ENCODE peak calls at places on chromosomes 11 and 22, in seven cellular contexts. One of them, this sample, is unnamed.

GRCh38 chr11:61021661-61022212 is 50.3 kb downstream of the CD6 start:
- DNase-seq in right lobe of liver: no peak
- DNase-seq in tibial artery: no peak
- DNase-seq in kidney: no peak
- DNase-seq in fibroblast of mammary gland: no peak
- DNase-seq in stomach: peak
- DNase-seq in pancreas: peak
- DNase-seq in this sample: no peak

GRCh38 chr11:10908215-10908990 is 50.5 kb upstream of the ZBED5 start:
- DNase-seq in tibial artery: no peak
- DNase-seq in stomach: no peak
- DNase-seq in pancreas: no peak
- DNase-seq in kidney: no peak
- DNase-seq in fibroblast of mammary gland: peak
- DNase-seq in right lobe of liver: no peak
- DNase-seq in this sample: no peak

GRCh38 chr11:112421854-112422253 is 161.2 kb upstream of the PLET1 start:
- DNase-seq in right lobe of liver: no peak
- DNase-seq in pancreas: no peak
- DNase-seq in kidney: no peak
- DNase-seq in stomach: no peak
- DNase-seq in fibroblast of mammary gland: no peak
- DNase-seq in tibial artery: no peak
- DNase-seq in this sample: no peak

GRCh38 chr11:115644846-115645245 is 140.6 kb upstream of the CADM1 start:
- DNase-seq in pancreas: no peak
- DNase-seq in kidney: no peak
- DNase-seq in right lobe of liver: no peak
- DNase-seq in fibroblast of mammary gland: no peak
- DNase-seq in tibial artery: no peak
- DNase-seq in stomach: no peak
- DNase-seq in this sample: no peak

GRCh38 chr11:777288-778255 is at the start of gene GATD1:
- DNase-seq in right lobe of liver: peak
- DNase-seq in tibial artery: peak
- DNase-seq in stomach: peak
- DNase-seq in kidney: peak
- DNase-seq in pancreas: peak
- DNase-seq in fibroblast of mammary gland: peak
- DNase-seq in this sample: peak

GRCh38 chr11:44531116-44531504 is 34.4 kb upstream of the CD82 start:
- DNase-seq in kidney: no peak
- DNase-seq in fibroblast of mammary gland: no peak
- DNase-seq in tibial artery: no peak
- DNase-seq in pancreas: no peak
- DNase-seq in right lobe of liver: no peak
- DNase-seq in stomach: no peak
- DNase-seq in this sample: no peak

GRCh38 chr11:5300246-5300645 is 1.5 kb downstream of the OR51B4 start:
- DNase-seq in fibroblast of mammary gland: no peak
- DNase-seq in tibial artery: no peak
- DNase-seq in stomach: no peak
- DNase-seq in pancreas: no peak
- DNase-seq in kidney: no peak
- DNase-seq in right lobe of liver: no peak
- DNase-seq in this sample: no peak

GRCh38 chr11:19436932-19437331 is 196.2 kb upstream of the E2F8 start:
- DNase-seq in right lobe of liver: no peak
- DNase-seq in stomach: no peak
- DNase-seq in fibroblast of mammary gland: no peak
- DNase-seq in kidney: no peak
- DNase-seq in tibial artery: no peak
- DNase-seq in pancreas: no peak
- DNase-seq in this sample: no peak

GRCh38 chr11:102521121-102521520 is 9.4 kb downstream of the MMP7 start:
- DNase-seq in fibroblast of mammary gland: no peak
- DNase-seq in kidney: no peak
- DNase-seq in right lobe of liver: no peak
- DNase-seq in tibial artery: no peak
- DNase-seq in pancreas: no peak
- DNase-seq in stomach: no peak
- DNase-seq in this sample: no peak

GRCh38 chr11:102517670-102518069 is 12.9 kb downstream of the MMP7 start:
- DNase-seq in stomach: no peak
- DNase-seq in tibial artery: no peak
- DNase-seq in fibroblast of mammary gland: no peak
- DNase-seq in pancreas: no peak
- DNase-seq in right lobe of liver: no peak
- DNase-seq in kidney: no peak
- DNase-seq in this sample: no peak

GRCh38 chr11:102516179-102516578 is 14.4 kb downstream of the MMP7 start:
- DNase-seq in stomach: no peak
- DNase-seq in kidney: no peak
- DNase-seq in fibroblast of mammary gland: no peak
- DNase-seq in pancreas: no peak
- DNase-seq in tibial artery: no peak
- DNase-seq in right lobe of liver: no peak
- DNase-seq in this sample: no peak

GRCh38 chr11:102520514-102520913 is 10.0 kb downstream of the MMP7 start:
- DNase-seq in kidney: no peak
- DNase-seq in pancreas: no peak
- DNase-seq in right lobe of liver: no peak
- DNase-seq in tibial artery: no peak
- DNase-seq in stomach: no peak
- DNase-seq in fibroblast of mammary gland: no peak
- DNase-seq in this sample: no peak

DNA sequence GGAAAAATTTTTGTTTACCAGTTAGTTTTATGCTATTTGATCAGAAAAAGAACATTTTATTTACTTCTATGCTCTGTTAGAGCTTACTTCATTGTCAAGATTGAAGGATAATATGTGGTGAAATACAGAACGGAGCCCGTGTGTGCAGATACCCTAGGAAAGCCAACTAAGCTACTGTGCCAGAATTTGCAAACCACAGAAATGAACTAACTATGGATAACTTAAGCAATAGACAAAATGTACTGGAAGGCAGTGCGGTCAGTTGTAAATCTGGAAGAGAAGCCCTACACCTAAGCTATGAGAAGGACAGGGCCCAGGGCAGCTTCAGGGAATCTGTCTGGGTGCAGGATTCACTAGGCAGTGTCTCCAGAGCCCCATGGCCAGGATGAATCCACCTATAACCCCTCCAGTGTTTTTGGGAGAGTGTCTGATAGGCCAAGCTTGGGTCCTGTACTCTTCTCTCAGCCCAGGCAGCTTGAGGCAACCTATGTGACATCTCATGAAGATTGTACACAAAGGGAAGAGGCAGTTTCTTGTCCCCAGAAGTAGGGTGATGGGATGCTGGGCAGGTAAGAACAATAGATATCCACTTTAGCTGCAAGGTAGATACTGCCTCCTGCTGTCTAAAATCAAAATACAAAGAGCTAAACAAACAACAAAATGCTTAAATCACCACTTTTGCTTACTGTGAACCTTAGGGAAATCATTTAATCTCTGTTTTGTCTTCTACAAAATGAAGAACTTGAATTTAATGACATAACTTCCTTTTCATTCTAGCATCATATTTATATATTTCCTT is 12.1 kb downstream of the MMP7 start:
- DNase-seq in fibroblast of mammary gland: no peak
- DNase-seq in pancreas: no peak
- DNase-seq in stomach: no peak
- DNase-seq in tibial artery: no peak
- DNase-seq in kidney: no peak
- DNase-seq in right lobe of liver: no peak
- DNase-seq in this sample: no peak
- TF ChIP-seq CTCF in fibroblast of mammary gland: peak
- TF ChIP-seq CTCF in pancreas: no peak
- TF ChIP-seq CTCF in stomach: no peak
- TF ChIP-seq CTCF in tibial artery: no peak
- TF ChIP-seq CTCF in kidney: no peak
- TF ChIP-seq CTCF in right lobe of liver: no peak
- TF ChIP-seq CTCF in this sample: no peak

GRCh38 chr11:20631525-20632168 is 32.2 kb downstream of the SLC6A5 start:
- DNase-seq in pancreas: no peak
- DNase-seq in kidney: no peak
- DNase-seq in stomach: no peak
- DNase-seq in fibroblast of mammary gland: no peak
- DNase-seq in tibial artery: no peak
- DNase-seq in right lobe of liver: no peak
- DNase-seq in this sample: no peak

GRCh38 chr11:20632169-20632532 is 32.7 kb downstream of the SLC6A5 start:
- DNase-seq in kidney: no peak
- DNase-seq in pancreas: no peak
- DNase-seq in stomach: no peak
- DNase-seq in tibial artery: no peak
- DNase-seq in fibroblast of mammary gland: no peak
- DNase-seq in right lobe of liver: no peak
- DNase-seq in this sample: no peak

GRCh38 chr11:20638074-20638473 is 31.3 kb upstream of the NELL1 start:
- DNase-seq in kidney: no peak
- DNase-seq in tibial artery: no peak
- DNase-seq in stomach: no peak
- DNase-seq in pancreas: no peak
- DNase-seq in fibroblast of mammary gland: no peak
- DNase-seq in right lobe of liver: no peak
- DNase-seq in this sample: no peak

GRCh38 chr11:20634781-20635180 is 34.6 kb upstream of the NELL1 start:
- DNase-seq in stomach: no peak
- DNase-seq in fibroblast of mammary gland: no peak
- DNase-seq in tibial artery: no peak
- DNase-seq in kidney: no peak
- DNase-seq in pancreas: no peak
- DNase-seq in right lobe of liver: no peak
- DNase-seq in this sample: no peak

DNA sequence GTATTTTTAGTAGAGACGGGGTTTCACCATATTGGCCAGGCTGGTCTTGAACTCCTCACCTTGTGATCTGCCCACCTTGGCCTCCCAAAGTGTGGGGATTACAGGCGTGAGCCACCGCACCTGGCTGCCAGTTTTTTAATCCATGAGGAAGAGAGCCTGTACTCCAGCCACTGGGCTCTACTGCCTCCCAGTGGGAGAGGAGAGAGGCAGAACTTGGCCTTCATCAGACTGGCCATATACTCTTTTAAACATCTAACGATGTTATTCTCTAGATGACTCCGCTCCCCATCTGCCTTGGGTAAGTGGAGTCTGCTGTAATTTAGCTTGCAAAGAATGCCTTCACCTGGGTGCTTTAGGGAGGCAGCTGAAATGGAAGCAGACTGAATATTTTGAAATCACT is 34.6 kb downstream of the SLC6A5 start:
- DNase-seq in kidney: no peak
- DNase-seq in right lobe of liver: no peak
- DNase-seq in tibial artery: no peak
- DNase-seq in stomach: no peak
- DNase-seq in pancreas: no peak
- DNase-seq in fibroblast of mammary gland: no peak
- DNase-seq in this sample: no peak
- TF ChIP-seq CTCF in kidney: no peak
- TF ChIP-seq CTCF in right lobe of liver: no peak
- TF ChIP-seq CTCF in tibial artery: no peak
- TF ChIP-seq CTCF in stomach: no peak
- TF ChIP-seq CTCF in pancreas: no peak
- TF ChIP-seq CTCF in fibroblast of mammary gland: peak
- TF ChIP-seq CTCF in this sample: peak

GRCh38 chr11:125425601-125426000 is 70.5 kb downstream of the FEZ1 start:
- DNase-seq in tibial artery: peak
- DNase-seq in fibroblast of mammary gland: no peak
- DNase-seq in right lobe of liver: no peak
- DNase-seq in pancreas: no peak
- DNase-seq in stomach: no peak
- DNase-seq in kidney: no peak
- DNase-seq in this sample: no peak

GRCh38 chr11:125418396-125418795 is 77.7 kb downstream of the FEZ1 start:
- DNase-seq in pancreas: no peak
- DNase-seq in right lobe of liver: no peak
- DNase-seq in tibial artery: no peak
- DNase-seq in fibroblast of mammary gland: no peak
- DNase-seq in kidney: peak
- DNase-seq in stomach: no peak
- DNase-seq in this sample: no peak

GRCh38 chr11:125428486-125429173 is 67.4 kb downstream of the FEZ1 start:
- DNase-seq in stomach: no peak
- DNase-seq in fibroblast of mammary gland: no peak
- DNase-seq in right lobe of liver: no peak
- DNase-seq in tibial artery: no peak
- DNase-seq in pancreas: no peak
- DNase-seq in kidney: no peak
- DNase-seq in this sample: no peak

GRCh38 chr11:125426818-125427528 is 69.1 kb downstream of the FEZ1 start:
- DNase-seq in stomach: no peak
- DNase-seq in right lobe of liver: no peak
- DNase-seq in pancreas: no peak
- DNase-seq in fibroblast of mammary gland: no peak
- DNase-seq in kidney: no peak
- DNase-seq in tibial artery: no peak
- DNase-seq in this sample: no peak

GRCh38 chr11:125423247-125423849 is 72.7 kb downstream of the FEZ1 start:
- DNase-seq in pancreas: no peak
- DNase-seq in kidney: peak
- DNase-seq in fibroblast of mammary gland: no peak
- DNase-seq in stomach: no peak
- DNase-seq in tibial artery: no peak
- DNase-seq in right lobe of liver: no peak
- DNase-seq in this sample: no peak
- TF ChIP-seq CTCF in pancreas: peak
- TF ChIP-seq CTCF in kidney: no peak
- TF ChIP-seq CTCF in fibroblast of mammary gland: peak
- TF ChIP-seq CTCF in stomach: no peak
- TF ChIP-seq CTCF in tibial artery: no peak
- TF ChIP-seq CTCF in right lobe of liver: peak
- TF ChIP-seq CTCF in this sample: peak

GRCh38 chr22:21103633-21104032 is 57.9 kb downstream of the LRRC74B start:
- DNase-seq in tibial artery: no peak
- DNase-seq in fibroblast of mammary gland: no peak
- DNase-seq in right lobe of liver: no peak
- DNase-seq in pancreas: no peak
- DNase-seq in stomach: no peak
- DNase-seq in kidney: no peak
- DNase-seq in this sample: no peak

GRCh38 chr22:21106000-21106399 is 60.3 kb downstream of the LRRC74B start:
- DNase-seq in pancreas: no peak
- DNase-seq in kidney: no peak
- DNase-seq in tibial artery: no peak
- DNase-seq in fibroblast of mammary gland: no peak
- DNase-seq in stomach: no peak
- DNase-seq in right lobe of liver: no peak
- DNase-seq in this sample: no peak

GRCh38 chr22:21104126-21104691 is 58.5 kb downstream of the LRRC74B start:
- DNase-seq in pancreas: no peak
- DNase-seq in tibial artery: no peak
- DNase-seq in stomach: no peak
- DNase-seq in fibroblast of mammary gland: no peak
- DNase-seq in right lobe of liver: no peak
- DNase-seq in kidney: no peak
- DNase-seq in this sample: no peak

GRCh38 chr22:21102659-21103267 is 57.0 kb downstream of the LRRC74B start:
- DNase-seq in right lobe of liver: peak
- DNase-seq in stomach: peak
- DNase-seq in tibial artery: peak
- DNase-seq in kidney: peak
- DNase-seq in pancreas: peak
- DNase-seq in fibroblast of mammary gland: peak
- DNase-seq in this sample: peak

DNA sequence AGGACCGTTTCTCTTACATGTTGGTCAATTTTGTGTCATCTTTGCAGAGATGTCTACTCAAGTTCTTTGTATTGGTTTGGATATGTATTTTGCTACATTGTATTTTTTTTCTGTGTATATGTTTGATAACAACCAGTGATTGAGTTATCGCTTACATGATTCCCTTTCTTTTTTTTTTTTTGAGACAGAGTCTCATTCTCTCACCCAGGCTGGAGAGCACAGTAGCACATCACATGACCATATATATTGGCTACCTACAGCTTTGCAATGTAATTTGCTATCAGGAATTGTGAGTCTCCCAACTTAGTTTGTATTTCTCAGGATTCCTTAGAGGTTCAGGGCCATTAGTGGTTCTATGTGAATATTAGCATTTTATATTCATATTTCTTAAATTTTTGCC is 59.5 kb downstream of the LRRC74B start:
- DNase-seq in tibial artery: no peak
- DNase-seq in kidney: no peak
- DNase-seq in pancreas: no peak
- DNase-seq in right lobe of liver: no peak
- DNase-seq in fibroblast of mammary gland: no peak
- DNase-seq in stomach: no peak
- DNase-seq in this sample: no peak
- TF ChIP-seq CTCF in tibial artery: no peak
- TF ChIP-seq CTCF in kidney: no peak
- TF ChIP-seq CTCF in pancreas: no peak
- TF ChIP-seq CTCF in right lobe of liver: no peak
- TF ChIP-seq CTCF in fibroblast of mammary gland: no peak
- TF ChIP-seq CTCF in stomach: no peak
- TF ChIP-seq CTCF in this sample: no peak

This sample was measured in D721Med.